ENCODE peak calls at places on chromosomes 5 and 9, in eight cellular contexts. K, L, C, X, U, F, O and W are unnamed samples.

GRCh38 chr9:751137-752051 is 90.1 kb upstream of the DMRT1 start:
- DNase-seq in K (no peak), L (peak; percentile 40), C (peak; percentile 58), X (no peak), U (no peak), F (no peak), O (peak; percentile 20), W (no peak)

GRCh38 chr5:40860711-40861110 is 19.5 kb downstream of the CARD6 start:
- DNase-seq in K (no peak), L (no peak), C (no peak), X (no peak), U (no peak), F (no peak), O (no peak), W (no peak)

GRCh38 chr9:92650839-92651621 is 18.9 kb downstream of the IPPK start:
- DNase-seq in K (peak; percentile 41), L (no peak), C (peak; percentile 75), X (no peak), U (peak; percentile 73), F (no peak), O (no peak), W (no peak)

GRCh38 chr5:15252331-15252730 is 247.6 kb upstream of the FBXL7 start:
- DNase-seq in K (no peak), L (no peak), C (no peak), X (no peak), U (no peak), F (no peak), O (no peak), W (no peak)

GRCh38 chr5:178372091-178372695 is 139.6 kb upstream of the PHYKPL start:
- DNase-seq in K (peak; percentile 28), L (no peak), C (no peak), X (no peak), U (no peak), F (no peak), O (no peak), W (peak; percentile 54)

GRCh38 chr9:76667521-76667957 is 96.7 kb upstream of the PCA3 start:
- DNase-seq in K (no peak), L (peak; percentile 76), C (no peak), X (no peak), U (no peak), F (no peak), O (no peak), W (no peak)

GRCh38 chr5:79503794-79504495 is 10.0 kb downstream of the HOMER1 start:
- DNase-seq in K (no peak), L (peak; percentile 75), C (no peak), X (no peak), U (no peak), F (no peak), O (no peak), W (peak; percentile 72)

GRCh38 chr9:102445181-102445747 is 549.9 kb upstream of the CYLC2 start:
- DNase-seq in K (no peak), L (no peak), C (no peak), X (no peak), U (no peak), F (no peak), O (no peak), W (no peak)

GRCh38 chr9:98929866-98930265 is 13.8 kb upstream of the COL15A1 start:
- DNase-seq in K (peak; percentile 48), L (no peak), C (no peak), X (no peak), U (no peak), F (peak; percentile 66), O (no peak), W (no peak)

GRCh38 chr5:69010443-69010842 is 83.4 kb upstream of the SLC30A5 start:
- DNase-seq in K (no peak), L (no peak), C (no peak), X (no peak), U (no peak), F (no peak), O (no peak), W (no peak)

GRCh38 chr9:22079873-22080341 is 70.8 kb upstream of the CDKN2B start:
- DNase-seq in K (no peak), L (peak; percentile 80), C (no peak), X (peak; percentile 45), U (no peak), F (no peak), O (no peak), W (no peak)

GRCh38 chr5:151490617-151491016 is 43.2 kb downstream of the SLC36A1 start:
- DNase-seq in K (no peak), L (no peak), C (peak; percentile 59), X (no peak), U (no peak), F (no peak), O (no peak), W (no peak)

GRCh38 chr9:69023650-69024049 is 9.7 kb upstream of the PRKACG start:
- DNase-seq in K (no peak), L (no peak), C (no peak), X (no peak), U (no peak), F (peak; percentile 52), O (no peak), W (no peak)
- H3K4me3 ChIP-seq in K (no peak overlapping the region), L (no peak overlapping the region), C (no peak overlapping the region), X (no peak overlapping the region), U (no peak overlapping the region), F (no peak overlapping the region), O (no peak overlapping the region), W (peak overlapping the region; percentile 5)

GRCh38 chr9:37036237-37037136 is 2.4 kb upstream of the PAX5 start:
- DNase-seq in K (peak; percentile 50), L (no peak), C (peak; percentile 58), X (no peak), U (no peak), F (peak; percentile 49), O (peak; percentile 88), W (no peak)
- TF ChIP-seq CTCF in K (no peak), L (no peak), C (no peak), X (no peak), U (no peak), F (no peak), O (peak; percentile 65), W (no peak)

DNA sequence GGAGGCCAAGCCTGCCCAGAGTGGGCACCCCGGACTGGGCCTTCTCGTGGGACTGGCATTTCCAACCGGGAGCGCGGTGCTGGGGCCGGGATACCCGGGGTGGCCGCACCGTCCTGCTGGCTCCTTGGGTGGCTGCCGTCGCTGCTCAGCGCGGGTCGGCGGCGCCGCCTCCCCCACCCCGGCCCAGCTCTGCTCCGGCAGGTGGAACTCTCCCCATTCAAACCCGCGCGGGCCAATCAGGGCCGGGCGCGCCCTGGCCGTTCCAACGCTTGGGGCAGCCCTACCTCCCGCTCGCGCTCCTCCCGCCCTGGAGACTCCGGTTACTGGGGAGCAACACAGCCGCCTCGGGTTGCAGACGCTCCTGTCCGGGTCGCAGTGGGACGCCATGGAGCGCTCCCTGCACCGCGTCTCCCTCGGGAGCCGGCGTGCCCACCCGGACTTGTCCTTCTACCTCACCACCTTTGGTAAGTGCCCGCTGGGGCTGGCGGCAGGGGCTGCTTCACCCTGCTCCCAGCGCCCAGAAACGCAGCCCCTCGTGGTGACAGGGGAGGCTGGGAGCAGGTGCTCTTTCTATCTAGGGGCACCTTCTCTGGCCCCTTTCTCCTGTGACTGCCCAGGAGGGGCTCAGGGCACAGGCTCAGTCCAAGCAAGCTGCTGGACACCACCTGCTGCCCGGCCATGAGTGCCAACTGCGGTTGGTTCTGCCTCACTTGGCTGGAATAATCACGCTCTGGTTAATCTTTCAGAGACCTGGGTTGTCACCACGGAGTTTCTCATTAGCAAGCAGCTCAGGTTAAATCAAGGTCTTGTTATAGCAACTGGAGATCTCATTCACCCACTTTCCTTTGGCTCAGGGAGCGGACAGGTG is at the start of gene RGS3:
- DNase-seq in K (peak; percentile 75), L (peak; percentile 5), C (no peak), X (no peak), U (peak; percentile 77), F (peak; percentile 77), O (no peak), W (peak; percentile 32)
- H3K4me3 ChIP-seq in K (peak within 1 kb of the TSS; percentile 24), L (peak within 1 kb of the TSS; percentile 27), C (no peak within 1 kb of the TSS), X (peak within 1 kb of the TSS; percentile 25), U (peak within 1 kb of the TSS; percentile 67), F (peak within 1 kb of the TSS; percentile 8), O (no peak within 1 kb of the TSS), W (peak within 1 kb of the TSS; percentile 80)

DNA sequence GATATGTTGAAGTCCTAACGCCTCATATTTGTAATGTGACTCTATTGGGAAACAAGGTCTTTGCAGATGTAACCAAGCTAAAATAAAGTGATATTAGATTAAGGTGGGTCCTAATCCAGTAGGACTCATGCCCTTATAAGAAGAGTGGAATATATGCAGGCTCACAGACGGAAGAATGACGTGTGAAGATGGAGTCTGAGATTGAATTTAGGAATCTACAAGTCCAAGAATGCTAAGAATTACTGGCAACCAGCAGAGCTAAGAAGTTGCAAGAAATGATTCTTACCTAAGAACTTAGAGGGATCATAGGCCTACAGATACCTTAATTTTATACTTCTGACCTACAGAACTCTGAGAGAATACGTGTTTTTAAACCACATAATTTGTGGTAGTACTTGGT is 350.0 kb upstream of the ST8SIA4 start:
- DNase-seq in K (no peak), L (no peak), C (no peak), X (no peak), U (no peak), F (no peak), O (no peak), W (no peak)
- TF ChIP-seq CTCF in K (no peak), L (no peak), C (no peak), X (no peak), U (no peak), F (no peak), O (no peak), W (no peak)